ENCODE peak calls at places on chromosome 5, in six cellular contexts. F, U, N, Z, D and Q are unnamed samples.

GRCh38 chr5:42854795-42855194 is 43.1 kb upstream of the SELENOP start:
- DNase-seq in F (peak; percentile 13), U (no peak), N (no peak), Z (no peak), D (no peak), Q (no peak)

GRCh38 chr5:121445511-121445910 is 406.2 kb upstream of the FTMT start:
- DNase-seq in F (no peak), U (no peak), N (no peak), Z (no peak), D (no peak), Q (no peak)

GRCh38 chr5:151298063-151298462 is 5.5 kb downstream of the SLC36A3 start:
- DNase-seq in F (peak; percentile 51), U (peak; percentile 80), N (no peak), Z (peak; percentile 66), D (no peak), Q (peak; percentile 74)

GRCh38 chr5:6579535-6579934 is 53.3 kb downstream of the NSUN2 start:
- DNase-seq in F (no peak), U (no peak), N (no peak), Z (no peak), D (no peak), Q (no peak)

GRCh38 chr5:167853421-167853820 is 438.0 kb upstream of the WWC1 start:
- DNase-seq in F (no peak), U (peak; percentile 62), N (no peak), Z (no peak), D (no peak), Q (no peak)

GRCh38 chr5:151092750-151093149 is 11.9 kb upstream of the TNIP1 start:
- DNase-seq in F (peak; percentile 48), U (peak; percentile 67), N (no peak), Z (no peak), D (peak; percentile 83), Q (peak; percentile 85)

GRCh38 chr5:180820788-180821321 is 18.2 kb upstream of the MGAT1 start:
- DNase-seq in F (no peak), U (peak; percentile 33), N (no peak), Z (no peak), D (no peak), Q (no peak)

GRCh38 chr5:170121321-170121720 is 15.6 kb downstream of the FOXI1 start:
- DNase-seq in F (no peak), U (no peak), N (no peak), Z (no peak), D (no peak), Q (peak; percentile 22)

GRCh38 chr5:8981496-8981895 is 564.4 kb downstream of the SEMA5A start:
- DNase-seq in F (no peak), U (peak; percentile 25), N (no peak), Z (no peak), D (no peak), Q (peak; percentile 40)

GRCh38 chr5:55927861-55928655 is 66.7 kb downstream of the IL6ST start:
- DNase-seq in F (no peak), U (no peak), N (no peak), Z (no peak), D (no peak), Q (no peak)

GRCh38 chr5:52607425-52607824 is 180.3 kb upstream of the ITGA1 start:
- DNase-seq in F (no peak), U (no peak), N (no peak), Z (no peak), D (no peak), Q (no peak)

GRCh38 chr5:96093890-96094381 is 132.3 kb upstream of the ELL2 start:
- DNase-seq in F (peak; percentile 41), U (no peak), N (no peak), Z (no peak), D (no peak), Q (peak; percentile 92)

GRCh38 chr5:177296581-177296980 is 6.9 kb downstream of the RAB24 start:
- DNase-seq in F (no peak), U (no peak), N (no peak), Z (no peak), D (no peak), Q (no peak)

GRCh38 chr5:147391781-147392180 is 118.1 kb downstream of the DPYSL3 start:
- DNase-seq in F (peak; percentile 56), U (peak; percentile 87), N (no peak), Z (peak; percentile 29), D (peak; percentile 76), Q (peak; percentile 88)